ENCODE peak calls at places on chromosome 14, in four cellular contexts. S is ovary, Y is Peyer's patch, J is body of pancreas. Q is an unnamed sample.

GRCh38 chr14:106372870-106373657 is 846.7 kb downstream of the TMEM121 start:
- DNase-seq in S (peak), Y (peak), J (peak), Q (peak)

GRCh38 chr14:69695664-69696527 is 71.0 kb upstream of the SRSF5 start:
- DNase-seq in S (no peak), Y (peak), J (peak), Q (peak)

GRCh38 chr14:73526036-73526984 is 10.6 kb upstream of the ACOT1 start:
- DNase-seq in S (no peak), Y (no peak), J (peak), Q (no peak)

GRCh38 chr14:51783765-51784164 is 76.6 kb upstream of the GNG2 start:
- DNase-seq in S (no peak), Y (no peak), J (no peak), Q (no peak)

GRCh38 chr14:88005978-88006851 is 1.3 kb downstream of the GPR65 start:
- DNase-seq in S (no peak), Y (peak), J (peak), Q (peak)

GRCh38 chr14:23648764-23649460 is 12.7 kb downstream of the DHRS2 start:
- DNase-seq in S (no peak), Y (no peak), J (no peak), Q (no peak)

GRCh38 chr14:24430143-24430681 is 458 bp downstream of the KHNYN start:
- DNase-seq in S (peak), Y (peak), J (peak), Q (peak)

GRCh38 chr14:42214981-42215491 is 608.4 kb downstream of the LRFN5 start:
- DNase-seq in S (no peak), Y (no peak), J (no peak), Q (no peak)

GRCh38 chr14:61121293-61121897 is 140.3 kb downstream of the SLC38A6 start:
- DNase-seq in S (no peak), Y (no peak), J (no peak), Q (no peak)

GRCh38 chr14:63901434-63902085 is 48.8 kb downstream of the SYNE2 start:
- DNase-seq in S (no peak), Y (no peak), J (no peak), Q (no peak)

GRCh38 chr14:68660495-68660894 is 132.4 kb downstream of the ZFP36L1 start:
- DNase-seq in S (no peak), Y (no peak), J (no peak), Q (no peak)

GRCh38 chr14:68268719-68269118 is 449.1 kb downstream of the RAD51B start:
- DNase-seq in S (no peak), Y (no peak), J (no peak), Q (no peak)

GRCh38 chr14:79161576-79161975 is 991.4 kb downstream of the NRXN3 start:
- DNase-seq in S (no peak), Y (no peak), J (no peak), Q (no peak)

GRCh38 chr14:76904100-76904739 is 78.0 kb downstream of the LRRC74A start:
- DNase-seq in S (peak), Y (peak), J (peak), Q (no peak)

GRCh38 chr14:32224731-32225377 is 21.8 kb upstream of the RNU6-8 start:
- DNase-seq in S (no peak), Y (no peak), J (peak), Q (no peak)

GRCh38 chr14:93056166-93056839 is 59.4 kb downstream of the ITPK1 start:
- DNase-seq in S (no peak), Y (no peak), J (no peak), Q (no peak)

GRCh38 chr14:45145214-45145613 is 9.5 kb downstream of the FANCM start:
- DNase-seq in S (no peak), Y (no peak), J (no peak), Q (no peak)

GRCh38 chr14:66842911-66843572 is 335.1 kb downstream of the GPHN start:
- DNase-seq in S (no peak), Y (no peak), J (no peak), Q (no peak)

GRCh38 chr14:53108292-53108937 is 44.7 kb downstream of the DDHD1 start:
- DNase-seq in S (no peak), Y (no peak), J (no peak), Q (no peak)

GRCh38 chr14:82855912-82856381 is 1322.3 kb upstream of the SEL1L start:
- DNase-seq in S (no peak), Y (no peak), J (no peak), Q (no peak)

GRCh38 chr14:73465833-73466532 is 7.6 kb upstream of the NUMB start:
- DNase-seq in S (no peak), Y (no peak), J (no peak), Q (no peak)

GRCh38 chr14:53044486-53044885 is 93.6 kb upstream of the FERMT2 start:
- DNase-seq in S (no peak), Y (no peak), J (no peak), Q (no peak)

GRCh38 chr14:97719931-97720330 is 922.7 kb downstream of the VRK1 start:
- DNase-seq in S (no peak), Y (peak), J (no peak), Q (no peak)

DNA sequence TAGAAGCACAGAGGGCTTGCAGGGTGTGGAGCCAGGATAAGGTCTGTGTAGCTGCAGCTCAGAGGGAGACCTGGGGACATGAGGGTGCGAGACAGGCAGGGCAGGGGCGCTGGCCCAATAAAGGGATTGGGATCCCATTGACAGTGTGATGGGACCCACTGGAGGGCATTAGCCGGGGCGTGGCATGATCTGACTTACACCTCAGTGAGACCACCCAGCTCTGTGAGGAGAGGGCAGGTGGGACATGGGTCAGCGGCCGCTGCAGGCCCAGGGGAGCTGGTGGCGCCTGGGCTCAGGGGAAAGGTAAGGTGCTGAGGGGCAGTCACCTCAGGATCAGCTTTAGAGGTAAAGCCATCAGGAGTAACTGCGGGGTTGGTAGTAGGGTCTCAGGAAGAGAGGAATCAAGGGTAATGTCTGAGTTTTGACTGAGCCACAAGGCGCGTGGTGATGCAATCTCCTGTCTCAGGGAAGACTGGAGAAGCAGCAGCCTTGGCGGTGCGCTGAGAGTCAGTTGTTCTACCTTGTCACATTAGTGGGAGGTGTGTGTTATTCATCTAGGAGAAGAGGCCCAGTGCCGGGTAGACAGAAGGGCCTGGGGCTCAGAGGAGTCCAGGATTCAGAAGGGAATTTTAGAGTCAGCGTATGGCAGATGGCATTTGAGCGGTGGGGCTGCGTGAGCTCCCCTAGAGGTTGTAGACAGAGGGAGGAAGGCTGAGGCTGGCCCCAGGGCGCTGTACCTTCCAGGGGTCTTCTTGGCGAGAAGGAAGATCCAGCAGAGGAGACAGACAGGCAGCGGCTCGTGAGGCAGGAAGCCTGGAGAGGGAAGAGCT is 30.8 kb upstream of the BDKRB2 start:
- DNase-seq in S (no peak), Y (no peak), J (no peak), Q (peak)
- TF ChIP-seq POLR2A in S (no peak), Y (no peak), J (no peak), Q (no peak)

GRCh38 chr14:21240417-21240816 is 28.8 kb downstream of the HNRNPC start:
- DNase-seq in S (no peak), Y (no peak), J (no peak), Q (no peak)

GRCh38 chr14:21236948-21237797 is 32.1 kb downstream of the HNRNPC start:
- DNase-seq in S (no peak), Y (no peak), J (no peak), Q (no peak)

GRCh38 chr14:21244546-21244945 is 24.7 kb downstream of the HNRNPC start:
- DNase-seq in S (no peak), Y (no peak), J (no peak), Q (no peak)

GRCh38 chr14:21238823-21239518 is 30.3 kb downstream of the HNRNPC start:
- DNase-seq in S (no peak), Y (no peak), J (no peak), Q (no peak)

DNA sequence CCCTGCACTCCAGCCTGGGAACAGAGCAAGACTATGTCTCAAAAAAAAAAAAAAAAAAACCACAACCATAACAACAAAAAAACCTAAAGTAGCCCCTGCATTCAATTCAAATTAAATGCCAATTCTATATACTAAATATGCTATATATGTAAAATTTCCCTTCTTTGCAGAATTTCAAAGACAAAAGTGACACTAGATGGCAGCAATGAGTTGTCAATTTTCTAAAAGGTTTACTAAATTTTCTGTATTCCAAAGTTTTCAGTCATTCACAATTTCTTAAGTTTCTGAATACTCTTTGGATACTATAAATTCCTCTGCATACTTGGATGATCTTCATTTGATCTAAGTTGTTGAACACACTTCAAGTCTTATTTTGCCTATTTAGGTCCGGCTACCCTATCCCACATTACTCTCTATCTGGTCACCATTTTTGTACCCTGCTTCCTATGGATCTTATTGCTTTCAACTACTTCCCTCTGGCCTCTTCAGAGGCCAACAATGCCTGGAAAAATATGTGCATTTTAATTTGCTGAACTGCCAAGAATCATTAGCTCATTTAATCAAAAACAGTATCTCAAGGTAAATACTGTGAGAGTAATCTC is 27.9 kb downstream of the HNRNPC start:
- DNase-seq in S (no peak), Y (no peak), J (no peak), Q (no peak)
- H3K27ac ChIP-seq in S (no peak), Y (no peak), J (no peak), Q (no peak)

GRCh38 chr14:90452366-90452765 is 55.5 kb downstream of the CALM1 start:
- DNase-seq in S (no peak), Y (no peak), J (no peak), Q (no peak)

GRCh38 chr14:90456551-90456950 is 59.7 kb downstream of the CALM1 start:
- DNase-seq in S (no peak), Y (no peak), J (no peak), Q (no peak)

GRCh38 chr14:90455100-90455571 is 58.3 kb downstream of the CALM1 start:
- DNase-seq in S (no peak), Y (no peak), J (no peak), Q (no peak)

GRCh38 chr14:90453401-90453951 is 56.6 kb downstream of the CALM1 start:
- DNase-seq in S (peak), Y (no peak), J (peak), Q (no peak)

DNA sequence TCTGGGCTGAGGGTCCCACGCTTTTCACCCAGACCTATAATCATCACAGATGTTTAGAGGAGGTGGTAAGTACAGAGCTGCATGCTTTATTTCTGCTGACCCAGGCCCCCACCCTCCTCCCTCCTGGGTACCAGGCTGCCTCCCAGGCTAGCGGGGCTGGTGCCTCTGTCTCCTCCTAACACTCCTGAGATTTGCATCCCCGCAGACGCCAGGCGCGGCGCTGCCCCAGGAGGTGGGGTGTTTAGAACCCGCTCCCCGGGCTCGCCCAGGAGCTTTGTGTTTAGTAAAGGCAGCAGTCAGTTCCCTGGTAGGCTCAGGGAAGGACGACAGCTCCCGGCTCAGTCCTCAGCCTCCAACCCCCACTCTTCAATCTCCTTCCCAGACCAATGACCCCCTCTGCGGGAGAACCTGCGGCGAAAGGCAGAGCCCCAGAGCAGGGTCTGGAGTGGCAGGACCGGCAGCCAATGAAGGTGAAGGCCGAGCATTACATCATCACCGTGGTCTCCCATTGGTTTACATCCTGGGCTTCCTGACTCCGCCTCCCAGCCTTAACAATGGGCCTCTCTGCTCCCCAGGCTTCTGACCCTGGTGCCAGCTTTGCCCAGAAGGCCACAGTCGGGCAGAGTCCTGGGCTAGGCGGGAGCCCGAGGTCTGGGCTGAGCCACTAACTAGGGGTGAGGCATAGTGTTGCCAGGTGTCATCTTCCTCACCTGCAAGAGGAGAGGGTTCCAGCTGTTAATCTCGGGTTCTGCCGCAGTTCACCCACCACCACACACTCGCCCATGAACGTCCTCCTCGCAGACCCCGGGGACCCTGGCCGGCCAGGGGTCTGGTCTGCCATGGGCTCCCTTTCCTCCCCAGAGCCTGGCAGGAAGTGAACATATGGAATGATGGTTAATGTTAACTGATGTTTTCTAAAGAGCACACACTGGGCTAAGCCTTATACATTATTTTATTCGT is 57.5 kb downstream of the CALM1 start:
- DNase-seq in S (peak), Y (peak), J (peak), Q (no peak)
- TF ChIP-seq POLR2A in S (no peak), Y (peak), J (no peak), Q (no peak)

GRCh38 chr14:55416866-55417265 is 5.2 kb upstream of the ATG14 start:
- DNase-seq in S (no peak), Y (no peak), J (no peak), Q (no peak)
- H3K27ac ChIP-seq in S (no peak), Y (no peak), J (no peak), Q (no peak)

DNA sequence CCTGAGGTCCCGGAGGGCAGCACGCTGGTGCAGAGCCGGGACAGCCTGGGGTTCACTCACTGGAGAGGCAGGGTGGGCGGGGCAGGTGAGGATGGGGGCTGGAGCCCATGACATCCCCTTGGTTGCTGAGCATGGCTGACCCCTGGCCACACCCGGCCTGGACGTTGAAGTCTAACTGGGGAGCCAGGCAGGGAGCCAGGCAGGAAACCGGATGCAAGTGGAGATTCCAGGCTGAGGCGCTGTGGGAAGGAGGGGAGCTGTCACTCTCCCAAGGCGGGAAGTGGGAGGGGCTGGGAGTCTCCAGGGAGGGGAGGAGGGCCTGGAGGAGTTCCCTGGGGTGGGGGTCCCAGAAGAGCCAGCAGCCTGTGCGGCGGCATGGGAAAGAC is 7.7 kb upstream of the INF2 start:
- DNase-seq in S (peak), Y (peak), J (peak), Q (peak)
- TF ChIP-seq POLR2A in S (no peak), Y (no peak), J (no peak), Q (no peak)

GRCh38 chr14:75380656-75381055 is 47.2 kb upstream of the JDP2 start:
- DNase-seq in S (peak), Y (no peak), J (no peak), Q (no peak)
- H3K27ac ChIP-seq in S (no peak), Y (no peak), J (no peak), Q (no peak)

DNA sequence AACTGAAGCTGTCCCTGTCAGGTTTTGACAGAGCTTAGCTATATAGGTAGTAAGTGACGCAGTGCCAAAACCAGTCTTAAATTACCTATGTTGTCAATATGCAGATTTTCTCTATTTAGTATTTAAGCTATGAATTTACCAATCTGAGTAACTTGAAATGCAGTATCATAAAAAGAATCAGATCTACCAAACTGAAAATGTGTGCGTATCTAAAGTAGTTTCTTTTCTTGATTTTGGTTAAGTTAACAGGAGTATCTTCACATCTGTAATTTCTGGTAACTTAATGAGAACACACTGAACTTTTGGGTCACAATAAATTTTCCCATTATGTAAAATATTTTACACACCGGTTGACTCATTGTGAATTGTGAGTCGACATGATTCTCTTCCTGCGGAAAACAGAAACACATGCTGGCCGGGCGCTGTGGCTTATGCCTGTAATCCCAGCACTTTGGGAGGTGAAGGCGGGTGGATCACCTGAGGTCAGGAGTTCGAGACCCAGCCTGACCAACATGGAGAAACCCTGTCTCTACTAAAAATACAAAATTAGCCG is 45.1 kb downstream of the TRAF3 start:
- DNase-seq in S (no peak), Y (no peak), J (no peak), Q (no peak)
- TF ChIP-seq POLR2A in S (no peak), Y (no peak), J (no peak), Q (no peak)

GRCh38 chr14:101973356-101973755 is 9.0 kb downstream of the DYNC1H1 start:
- DNase-seq in S (no peak), Y (no peak), J (no peak), Q (no peak)
- H3K27ac ChIP-seq in S (no peak), Y (no peak), J (no peak), Q (peak)

GRCh38 chr14:91396959-91397815 is 20.4 kb downstream of the CCDC88C start:
- DNase-seq in S (no peak), Y (peak), J (peak), Q (peak)
- TF ChIP-seq POLR2A in S (no peak), Y (peak), J (no peak), Q (no peak)

Q was measured in spleen.